ENCODE peak calls at places on chromosome 6, in nine cellular contexts. U is central memory CD8-positive, alpha-beta T cell; H is brain microvascular endothelial cell; A is posterior cingulate gyrus; T is NCI-H2081; L is choroid plexus epithelial cell; K is heart right ventricle; Y is activated naive CD8-positive, alpha-beta T cell treated with anti-CD3 and anti-CD28 coated beads for 36 hours; F is tibial nerve. S is an unnamed sample.

GRCh38 chr6:52517502-52518278 is 59.2 kb downstream of the TRAM2 start:
- DNase-seq in U (no peak), H (peak; percentile 98), A (peak; percentile 96), T (no peak), L (peak; percentile 98), K (peak; percentile 81), Y (peak; percentile 38), F (peak; percentile 86), S (peak; percentile 95)

GRCh38 chr6:163716690-163717089 is 302.2 kb downstream of the QKI start:
- DNase-seq in U (no peak), H (no peak), A (no peak), T (no peak), L (no peak), K (no peak), Y (no peak), F (no peak), S (no peak)

GRCh38 chr6:155985660-155986138 is 530.1 kb upstream of the NOX3 start:
- DNase-seq in U (no peak), H (no peak), A (peak; percentile 86), T (peak; percentile 43), L (no peak), K (no peak), Y (no peak), F (no peak), S (no peak)

GRCh38 chr6:161696828-161697227 is 423.0 kb upstream of the AGPAT4 start:
- DNase-seq in U (no peak), H (no peak), A (no peak), T (no peak), L (peak; percentile 2), K (no peak), Y (no peak), F (no peak), S (no peak)

GRCh38 chr6:4354181-4354580 is 218.8 kb upstream of the ECI2 start:
- DNase-seq in U (no peak), H (no peak), A (no peak), T (no peak), L (no peak), K (no peak), Y (no peak), F (no peak), S (no peak)

GRCh38 chr6:22499815-22500214 is 69.6 kb upstream of the HDGFL1 start:
- DNase-seq in U (no peak), H (no peak), A (no peak), T (no peak), L (no peak), K (no peak), Y (no peak), F (no peak), S (no peak)

GRCh38 chr6:57226221-57226620 is 4.1 kb upstream of the RAB23 start:
- DNase-seq in U (no peak), H (no peak), A (no peak), T (peak; percentile 22), L (no peak), K (no peak), Y (no peak), F (no peak), S (no peak)

GRCh38 chr6:17585766-17586502 is 14.2 kb upstream of the FAM8A1 start:
- DNase-seq in U (no peak), H (no peak), A (no peak), T (no peak), L (peak; percentile 12), K (no peak), Y (no peak), F (no peak), S (peak; percentile 30)

GRCh38 chr6:32764050-32764449 is 718 bp upstream of the HLA-DQB2 start:
- DNase-seq in U (no peak), H (no peak), A (no peak), T (no peak), L (no peak), K (no peak), Y (no peak), F (no peak), S (no peak)

GRCh38 chr6:15476631-15477380 is 186.0 kb downstream of the DTNBP1 start:
- DNase-seq in U (no peak), H (no peak), A (no peak), T (no peak), L (peak; percentile 57), K (no peak), Y (no peak), F (no peak), S (no peak)

GRCh38 chr6:17450825-17451224 is 57.4 kb downstream of the CAP2 start:
- DNase-seq in U (no peak), H (no peak), A (no peak), T (peak; percentile 21), L (no peak), K (no peak), Y (no peak), F (no peak), S (peak; percentile 43)

GRCh38 chr6:159819932-159820640 is 20.0 kb downstream of the PNLDC1 start:
- DNase-seq in U (no peak), H (no peak), A (no peak), T (no peak), L (peak; percentile 5), K (no peak), Y (peak; percentile 17), F (no peak), S (no peak)

GRCh38 chr6:26366504-26366903 is 1.5 kb downstream of the BTN3A2 start:
- DNase-seq in U (no peak), H (no peak), A (no peak), T (no peak), L (peak; percentile 42), K (no peak), Y (no peak), F (no peak), S (no peak)

GRCh38 chr6:47428288-47428687 is 49.3 kb upstream of the CD2AP start:
- DNase-seq in U (no peak), H (no peak), A (no peak), T (no peak), L (no peak), K (no peak), Y (no peak), F (no peak), S (no peak)

GRCh38 chr6:46279874-46280273 is 109.1 kb upstream of the ENPP5 start:
- DNase-seq in U (no peak), H (no peak), A (no peak), T (no peak), L (no peak), K (no peak), Y (no peak), F (no peak), S (no peak)

GRCh38 chr6:66173587-66173986 is 466.6 kb upstream of the EYS start:
- DNase-seq in U (no peak), H (no peak), A (no peak), T (no peak), L (no peak), K (no peak), Y (no peak), F (no peak), S (no peak)

GRCh38 chr6:63724721-63725120 is 89.1 kb downstream of the PHF3 start:
- DNase-seq in U (no peak), H (no peak), A (no peak), T (no peak), L (no peak), K (no peak), Y (no peak), F (no peak), S (no peak)

GRCh38 chr6:25958700-25959162 is 3.9 kb upstream of the TRIM38 start:
- DNase-seq in U (no peak), H (no peak), A (no peak), T (no peak), L (no peak), K (no peak), Y (no peak), F (no peak), S (peak; percentile 33)

GRCh38 chr6:47165918-47166317 is 123.8 kb upstream of the ADGRF1 start:
- DNase-seq in U (no peak), H (peak; percentile 24), A (no peak), T (no peak), L (peak; percentile 55), K (no peak), Y (no peak), F (no peak), S (no peak)

GRCh38 chr6:111674882-111675281 is 69.2 kb upstream of the TRAF3IP2 start:
- DNase-seq in U (no peak), H (no peak), A (no peak), T (no peak), L (no peak), K (no peak), Y (no peak), F (no peak), S (no peak)

GRCh38 chr6:2733324-2733723 is 17.4 kb downstream of the MYLK4 start:
- DNase-seq in U (peak; percentile 21), H (peak; percentile 60), A (no peak), T (no peak), L (peak; percentile 37), K (peak; percentile 42), Y (peak; percentile 36), F (peak; percentile 47), S (no peak)

GRCh38 chr6:87289571-87289970 is 32.8 kb upstream of the SMIM8 start:
- DNase-seq in U (no peak), H (no peak), A (no peak), T (no peak), L (no peak), K (no peak), Y (no peak), F (no peak), S (no peak)

GRCh38 chr6:139175389-139175788 is 40.5 kb downstream of the HECA start:
- DNase-seq in U (no peak), H (no peak), A (no peak), T (no peak), L (no peak), K (no peak), Y (no peak), F (no peak), S (no peak)

GRCh38 chr6:32940656-32941411 is at the start of gene HLA-DMB:
- DNase-seq in U (peak; percentile 56), H (peak; percentile 58), A (no peak), T (peak; percentile 45), L (peak; percentile 84), K (no peak), Y (peak; percentile 38), F (peak; percentile 80), S (peak; percentile 89)

GRCh38 chr6:67141012-67141411 is 1434.0 kb upstream of the EYS start:
- DNase-seq in U (no peak), H (no peak), A (no peak), T (no peak), L (no peak), K (no peak), Y (no peak), F (no peak), S (no peak)

GRCh38 chr6:142155895-142156757 is 9.1 kb downstream of the VTA1 start:
- DNase-seq in U (no peak), H (no peak), A (no peak), T (peak; percentile 3), L (peak; percentile 54), K (no peak), Y (no peak), F (no peak), S (peak; percentile 65)

GRCh38 chr6:21601341-21601740 is 7.8 kb downstream of the SOX4 start:
- DNase-seq in U (no peak), H (no peak), A (no peak), T (no peak), L (no peak), K (no peak), Y (no peak), F (no peak), S (peak; percentile 15)

GRCh38 chr6:154435400-154435945 is 75.0 kb downstream of the CNKSR3 start:
- DNase-seq in U (no peak), H (no peak), A (no peak), T (no peak), L (no peak), K (no peak), Y (no peak), F (no peak), S (peak; percentile 94)

GRCh38 chr6:163585932-163586437 is 171.5 kb downstream of the QKI start:
- DNase-seq in U (no peak), H (peak; percentile 95), A (no peak), T (no peak), L (peak; percentile 95), K (peak; percentile 68), Y (no peak), F (peak; percentile 68), S (peak; percentile 81)